ENCODE peak calls at places on chromosomes 7 and 10, in nine cellular contexts. T is body of pancreas, I is iPS DF 6.9, R is H7, M is left ventricle myocardium inferior, A is colonic mucosa, Q is brain microvascular endothelial cell, N is transverse colon, L is H9. S is an unnamed sample.

GRCh38 chr10:64093946-64094560 is 572.9 kb downstream of the REEP3 start:
- DNase-seq in M (no peak), Q (no peak), I (no peak), R (no peak), T (no peak), N (no peak), A (no peak), L (no peak), S (no peak)

GRCh38 chr7:37815969-37816371 is 32.4 kb upstream of the NME8 start:
- DNase-seq in A (no peak), Q (no peak), T (no peak), M (no peak), I (no peak), N (no peak), R (no peak), L (no peak), S (no peak)

GRCh38 chr7:19700936-19701335 is 7.9 kb downstream of the POLR1F start:
- DNase-seq in A (no peak), M (no peak), N (no peak), T (no peak), R (no peak), I (no peak), L (no peak), Q (no peak), S (no peak)

GRCh38 chr7:29955075-29955792 is 34.4 kb downstream of the SCRN1 start:
- DNase-seq in A (no peak), I (no peak), Q (no peak), M (no peak), T (no peak), N (no peak), R (no peak), L (no peak), S (no peak)

GRCh38 chr7:77979219-77979618 is 180.6 kb downstream of the PHTF2 start:
- DNase-seq in L (no peak), N (no peak), A (no peak), I (no peak), T (no peak), Q (no peak), M (no peak), R (no peak), S (no peak)

GRCh38 chr7:132609222-132609621 is 33.0 kb upstream of the PLXNA4 start:
- DNase-seq in T (no peak), M (no peak), Q (no peak), R (no peak), L (no peak), A (no peak), I (no peak), N (no peak), S (no peak)

GRCh38 chr10:71272122-71272771 is 46.8 kb upstream of the SLC29A3 start:
- DNase-seq in R (peak; percentile 74), N (no peak), L (no peak), M (no peak), I (no peak), Q (peak; percentile 68), A (no peak), T (no peak), S (no peak)

GRCh38 chr7:135389971-135390370 is 119.9 kb downstream of the CNOT4 start:
- DNase-seq in R (no peak), I (no peak), Q (no peak), A (no peak), L (no peak), M (no peak), N (no peak), T (no peak), S (no peak)

GRCh38 chr7:136062625-136063336 is 85.6 kb upstream of the MTPN start:
- DNase-seq in Q (no peak), N (no peak), R (no peak), M (no peak), I (no peak), L (no peak), T (no peak), A (no peak), S (no peak)

GRCh38 chr7:101772508-101773306 is 44.7 kb upstream of the CUX1 start:
- DNase-seq in I (no peak), L (no peak), A (no peak), N (no peak), R (no peak), Q (no peak), M (no peak), T (no peak), S (no peak)

GRCh38 chr10:122336961-122337360 is 37.5 kb upstream of the PLEKHA1 start:
- DNase-seq in A (no peak), N (no peak), L (no peak), T (no peak), Q (no peak), M (no peak), I (no peak), R (no peak), S (no peak)

DNA sequence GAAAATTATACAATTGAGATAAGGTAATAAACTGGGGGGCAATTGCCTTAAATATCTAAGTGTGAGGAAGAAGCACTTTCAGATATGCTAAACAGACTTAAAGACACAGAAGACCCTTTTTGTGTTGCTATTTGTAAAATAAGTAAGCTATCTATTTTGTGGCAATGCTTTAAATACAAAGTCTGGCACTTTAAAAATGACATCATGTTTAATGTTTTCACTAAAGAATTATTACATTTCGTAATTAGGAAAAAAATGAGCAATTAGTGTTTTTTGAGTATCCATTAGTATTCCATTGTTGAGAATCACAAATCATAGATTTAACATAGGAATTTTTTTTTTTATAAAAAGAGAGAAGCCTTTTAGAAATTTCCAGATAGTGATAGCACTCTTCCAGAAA is 2.1 kb downstream of the CREB5 start:
- DNase-seq in L (no peak), T (no peak), A (no peak), M (no peak), I (no peak), Q (no peak), N (no peak), R (no peak), S (no peak)
- H3K27me3 ChIP-seq in L (peaks cover 11% of the 10 kb centered on the region), T (peaks cover 18% of the 10 kb centered on the region), A (peaks cover 33% of the 10 kb centered on the region), M (no peaks in the 10 kb centered on the region), I (peaks cover 12% of the 10 kb centered on the region), Q (no peaks in the 10 kb centered on the region), N (peaks cover 80% of the 10 kb centered on the region), R (peaks cover 22% of the 10 kb centered on the region), S (peaks cover 49% of the 10 kb centered on the region)

GRCh38 chr7:157014635-157015555 is 4.4 kb upstream of the MNX1 start:
- DNase-seq in I (no peak), R (peak; percentile 60), A (no peak), M (no peak), T (no peak), N (no peak), Q (no peak), L (peak; percentile 50), S (no peak)

GRCh38 chr7:157013101-157013500 is 2.6 kb upstream of the MNX1 start:
- DNase-seq in A (no peak), Q (no peak), M (no peak), L (no peak), I (no peak), R (peak; percentile 56), T (no peak), N (no peak), S (no peak)

GRCh38 chr7:157016024-157016351 is 5.5 kb upstream of the MNX1 start:
- DNase-seq in I (no peak), N (no peak), Q (no peak), T (no peak), M (no peak), A (no peak), R (peak; percentile 47), L (no peak), S (no peak)

GRCh38 chr7:157012113-157012547 is 1.7 kb upstream of the MNX1 start:
- DNase-seq in T (no peak), Q (no peak), R (no peak), L (no peak), M (no peak), A (no peak), I (no peak), N (no peak), S (no peak)

GRCh38 chr7:157013602-157014549 is 3.4 kb upstream of the MNX1 start:
- DNase-seq in I (no peak), T (no peak), M (no peak), L (peak; percentile 67), N (no peak), R (peak; percentile 81), Q (no peak), A (no peak), S (no peak)
- H3K27me3 ChIP-seq in I (peaks cover 86% of the 10 kb centered on the region), T (no peaks in the 10 kb centered on the region), M (peaks cover 98% of the 10 kb centered on the region), L (peaks cover 87% of the 10 kb centered on the region), N (peaks cover 95% of the 10 kb centered on the region), R (peaks cover 96% of the 10 kb centered on the region), Q (peaks cover 94% of the 10 kb centered on the region), A (peaks cover 55% of the 10 kb centered on the region), S (peaks cover 86% of the 10 kb centered on the region)

GRCh38 chr7:10803720-10804119 is 170.0 kb upstream of the PHF14 start:
- DNase-seq in T (no peak), A (no peak), Q (no peak), M (no peak), R (no peak), N (no peak), L (no peak), I (no peak), S (no peak)

GRCh38 chr7:10798044-10798443 is 175.6 kb upstream of the PHF14 start:
- DNase-seq in M (no peak), T (no peak), L (no peak), Q (no peak), A (no peak), R (no peak), I (no peak), N (no peak), S (no peak)

GRCh38 chr7:10799475-10799874 is 174.2 kb upstream of the PHF14 start:
- DNase-seq in R (no peak), L (no peak), Q (no peak), M (no peak), I (no peak), T (no peak), A (no peak), N (no peak), S (no peak)

GRCh38 chr7:10802011-10802410 is 171.7 kb upstream of the PHF14 start:
- DNase-seq in M (no peak), I (no peak), Q (no peak), N (no peak), R (no peak), T (no peak), A (no peak), L (no peak), S (no peak)

DNA sequence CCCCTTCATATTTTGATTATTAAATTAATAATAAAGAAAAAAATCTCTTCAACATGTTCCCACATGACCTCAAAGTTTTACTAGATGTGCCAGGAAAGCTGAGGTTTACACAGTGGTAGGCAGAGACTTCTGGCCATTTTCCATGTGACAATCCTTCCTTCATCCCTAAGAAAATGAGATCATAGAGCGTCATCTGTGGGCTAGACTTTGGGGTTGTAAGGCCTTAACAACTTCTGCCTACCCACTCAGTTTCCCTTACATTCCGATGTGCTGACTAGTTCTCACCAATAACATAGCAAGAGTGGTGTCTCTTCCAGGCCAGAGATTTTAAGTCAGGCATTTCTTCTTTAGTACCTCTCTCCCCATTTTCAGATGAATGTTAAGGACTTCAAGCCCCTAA is 171.1 kb upstream of the PHF14 start:
- DNase-seq in N (no peak), Q (peak; percentile 94), R (no peak), L (no peak), M (no peak), T (no peak), I (no peak), A (no peak), S (no peak)
- H3K27me3 ChIP-seq in N (no peaks in the 10 kb centered on the region), Q (no peaks in the 10 kb centered on the region), R (no peaks in the 10 kb centered on the region), L (no peaks in the 10 kb centered on the region), M (no peaks in the 10 kb centered on the region), T (no peaks in the 10 kb centered on the region), I (no peaks in the 10 kb centered on the region), A (no peaks in the 10 kb centered on the region), S (no peaks in the 10 kb centered on the region)

DNA sequence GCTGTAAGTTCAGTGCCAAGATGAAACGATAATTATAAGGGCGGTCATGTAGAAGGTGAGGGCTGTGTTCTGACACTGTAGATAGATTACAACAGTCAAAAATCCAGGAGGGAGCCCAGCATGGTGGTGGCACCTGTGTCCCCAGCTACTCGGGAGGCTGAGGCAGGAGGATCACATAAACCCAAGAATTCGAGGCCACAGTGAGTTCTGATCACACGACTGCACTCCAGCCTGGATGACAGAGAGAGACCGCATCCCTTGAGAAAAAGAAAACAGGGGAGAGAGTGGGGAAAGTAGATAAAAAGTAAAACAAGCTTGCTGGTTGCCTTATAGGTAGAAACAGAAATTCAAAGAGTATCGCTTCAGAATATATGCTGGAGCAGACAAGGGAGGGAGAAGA is 52.1 kb downstream of the KCNH2 start:
- DNase-seq in T (no peak), L (no peak), N (no peak), M (no peak), I (no peak), Q (no peak), R (no peak), A (no peak), S (no peak)
- H3K27me3 ChIP-seq in T (no peaks in the 10 kb centered on the region), L (no peaks in the 10 kb centered on the region), N (no peaks in the 10 kb centered on the region), M (peaks cover 34% of the 10 kb centered on the region), I (no peaks in the 10 kb centered on the region), Q (no peaks in the 10 kb centered on the region), R (no peaks in the 10 kb centered on the region), A (no peaks in the 10 kb centered on the region), S (no peaks in the 10 kb centered on the region)